ENCODE peak calls at places on chromosomes 12 and 14, in nine cellular contexts. A, R, W, N, B, T, F, U and J are unnamed samples.

GRCh38 chr12:111942557-111942956 is 70.4 kb downstream of the TMEM116 start:
- DNase-seq in N (no peak), B (no peak), T (peak; percentile 54), W (no peak), A (peak; percentile 32), F (no peak), U (no peak), R (no peak), J (no peak)

GRCh38 chr12:45284096-45284901 is 68.4 kb downstream of the ANO6 start:
- DNase-seq in U (no peak), W (peak; percentile 72), A (no peak), F (no peak), N (no peak), T (no peak), R (no peak), B (no peak), J (no peak)

GRCh38 chr12:114403044-114403689 is 2.8 kb downstream of the TBX5 start:
- DNase-seq in U (no peak), B (peak; percentile 76), N (peak; percentile 68), F (no peak), W (no peak), R (no peak), A (no peak), T (no peak), J (no peak)

GRCh38 chr12:80121661-80122060 is 22.3 kb downstream of the OTOGL start:
- DNase-seq in F (no peak), R (no peak), T (no peak), W (no peak), U (no peak), A (no peak), N (no peak), B (no peak), J (no peak)

GRCh38 chr12:98990648-98991047 is 345.6 kb downstream of the APAF1 start:
- DNase-seq in F (no peak), B (no peak), U (no peak), T (no peak), N (no peak), R (no peak), W (no peak), A (no peak), J (no peak)

GRCh38 chr12:76790564-76791552 is 26.9 kb downstream of the ZDHHC17 start:
- DNase-seq in U (peak; percentile 63), N (no peak), F (peak; percentile 42), T (no peak), A (peak; percentile 3), W (no peak), B (no peak), R (peak; percentile 45), J (no peak)

GRCh38 chr12:77189463-77189862 is 124.1 kb upstream of the E2F7 start:
- DNase-seq in A (peak; percentile 60), R (no peak), U (no peak), T (no peak), B (no peak), W (no peak), F (no peak), N (no peak), J (no peak)

GRCh38 chr14:68255697-68256178 is 436.2 kb downstream of the RAD51B start:
- DNase-seq in W (no peak), F (no peak), B (no peak), U (no peak), A (no peak), R (no peak), T (no peak), N (no peak), J (no peak)

GRCh38 chr14:80784824-80785223 is 156.7 kb downstream of the CEP128 start:
- DNase-seq in T (no peak), B (no peak), F (peak; percentile 37), W (no peak), A (peak; percentile 23), N (no peak), U (peak; percentile 26), R (peak; percentile 52), J (no peak)

GRCh38 chr12:114166360-114166759 is 200.2 kb upstream of the RBM19 start:
- DNase-seq in B (no peak), R (peak; percentile 65), A (no peak), U (peak; percentile 38), T (peak; percentile 60), N (no peak), W (no peak), F (peak; percentile 36), J (no peak)

GRCh38 chr14:85415015-85415712 is 114.8 kb upstream of the FLRT2 start:
- DNase-seq in T (peak; percentile 40), N (peak; percentile 33), W (no peak), A (peak; percentile 80), R (no peak), B (no peak), F (no peak), U (no peak), J (no peak)

GRCh38 chr12:57216014-57216891 is at the start of gene NXPH4:
- DNase-seq in B (peak; percentile 71), W (no peak), R (no peak), T (no peak), F (no peak), N (no peak), U (no peak), A (no peak), J (no peak)

GRCh38 chr14:26395726-26396125 is 202.1 kb downstream of the NOVA1 start:
- DNase-seq in B (no peak), T (no peak), W (peak; percentile 15), N (no peak), U (peak; percentile 79), A (no peak), F (peak; percentile 15), R (no peak), J (no peak)

GRCh38 chr14:71048393-71048792 is 141.1 kb downstream of the PCNX1 start:
- DNase-seq in U (no peak), F (no peak), W (no peak), B (no peak), A (no peak), N (no peak), T (no peak), R (no peak), J (no peak)

GRCh38 chr14:90058876-90059458 is 2.8 kb upstream of the KCNK13 start:
- DNase-seq in U (no peak), A (no peak), W (no peak), R (no peak), N (no peak), T (no peak), F (no peak), B (no peak), J (no peak)

GRCh38 chr12:115620816-115621215 is 656.7 kb downstream of the MED13L start:
- DNase-seq in B (no peak), N (no peak), T (no peak), U (no peak), R (no peak), W (no peak), F (no peak), A (no peak), J (no peak)

GRCh38 chr12:62194031-62194430 is 66.2 kb upstream of the USP15 start:
- DNase-seq in B (no peak), F (no peak), N (no peak), W (no peak), T (no peak), A (no peak), R (no peak), U (no peak), J (no peak)

GRCh38 chr14:69049675-69050074 is 70.6 kb upstream of the ACTN1 start:
- DNase-seq in F (no peak), N (no peak), R (no peak), B (no peak), W (no peak), U (no peak), A (no peak), T (peak; percentile 83), J (no peak)

GRCh38 chr14:54782803-54783659 is 119.6 kb downstream of the GCH1 start:
- DNase-seq in R (peak; percentile 12), T (peak; percentile 40), W (no peak), F (no peak), N (peak; percentile 65), B (peak; percentile 49), U (peak; percentile 39), A (no peak), J (peak; percentile 48)